ENCODE peak calls at places on chromosomes 1 and 21, in six cellular contexts. P is HCT116; Q is CD8-positive, alpha-beta memory T cell; R is A549; W is kidney; E is psoas muscle. H is an unnamed sample. For H3K4me1, the result is how much of the 10 kb centered on the place peaks cover.

GRCh38 chr21:38354231-38354630 is 97.4 kb downstream of the KCNJ15 start:
- DNase-seq in R (no peak), P (no peak), E (no peak), Q (no peak), W (no peak), H (no peak)

GRCh38 chr1:220213381-220213983 is 58.8 kb downstream of the RAB3GAP2 start:
- DNase-seq in P (no peak), E (no peak), R (no peak), W (no peak), Q (no peak), H (no peak)

GRCh38 chr1:55150880-55151582 is 64.1 kb downstream of the USP24 start:
- DNase-seq in P (no peak), E (no peak), Q (no peak), R (no peak), W (no peak), H (no peak)

GRCh38 chr1:228140724-228141081 is 624 bp downstream of the GUK1 start:
- DNase-seq in W (no peak), R (no peak), P (no peak), E (no peak), Q (no peak), H (no peak)

GRCh38 chr1:118266436-118266835 is 81.4 kb upstream of the SPAG17 start:
- DNase-seq in Q (no peak), E (no peak), W (no peak), P (no peak), R (no peak), H (no peak)

GRCh38 chr1:14372526-14372925 is 226.0 kb upstream of the KAZN start:
- DNase-seq in Q (no peak), W (no peak), R (no peak), E (no peak), P (no peak), H (no peak)

GRCh38 chr1:12383786-12384185 is 154.0 kb downstream of the VPS13D start:
- DNase-seq in E (no peak), R (no peak), P (no peak), W (no peak), Q (no peak), H (no peak)

GRCh38 chr1:12285496-12286143 is 55.8 kb downstream of the VPS13D start:
- DNase-seq in P (no peak), W (no peak), R (no peak), E (no peak), Q (no peak), H (no peak)

GRCh38 chr1:66403031-66403731 is 130.8 kb upstream of the SGIP1 start:
- DNase-seq in R (no peak), P (no peak), E (no peak), Q (no peak), W (no peak), H (no peak)

GRCh38 chr1:9293512-9294439 is 1.1 kb downstream of the SPSB1 start:
- DNase-seq in W (no peak), R (peak), P (no peak), Q (peak), E (peak), H (peak)

GRCh38 chr1:110067957-110068645 is 2.4 kb downstream of the ALX3 start:
- DNase-seq in W (no peak), Q (no peak), R (no peak), P (no peak), E (peak), H (no peak)

GRCh38 chr1:160672118-160672517 is 25.3 kb upstream of the SLAMF1 start:
- DNase-seq in P (no peak), E (no peak), Q (no peak), R (no peak), W (no peak), H (no peak)

GRCh38 chr1:160671603-160672002 is 24.8 kb upstream of the SLAMF1 start:
- DNase-seq in W (no peak), Q (no peak), E (no peak), R (no peak), P (no peak), H (no peak)

GRCh38 chr1:160669276-160669675 is 22.4 kb upstream of the SLAMF1 start:
- DNase-seq in Q (no peak), R (no peak), P (no peak), W (no peak), E (no peak), H (no peak)

GRCh38 chr1:160669802-160670201 is 23.0 kb upstream of the SLAMF1 start:
- DNase-seq in P (no peak), R (no peak), E (no peak), W (no peak), Q (no peak), H (no peak)

DNA sequence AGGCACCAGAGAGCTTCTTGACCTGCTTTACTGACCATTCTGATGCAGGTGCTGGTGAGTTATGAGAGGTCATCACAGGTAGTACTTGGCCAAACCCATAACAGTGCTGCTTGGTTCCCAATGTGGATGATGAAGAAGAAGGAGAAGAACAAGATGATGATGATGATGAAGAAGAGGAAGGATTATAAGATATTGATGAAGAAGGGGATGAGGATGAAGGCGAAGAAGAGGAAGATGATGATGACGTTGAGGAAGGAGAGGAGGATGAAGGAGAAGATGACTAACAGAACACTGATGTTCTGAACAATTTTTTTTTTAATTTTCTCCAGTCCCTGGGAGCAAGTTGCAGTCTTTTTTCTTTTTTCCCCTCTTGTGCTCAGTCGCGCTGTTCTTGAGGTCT is 23.9 kb upstream of the SLAMF1 start:
- DNase-seq in W (no peak), E (no peak), P (no peak), R (no peak), Q (no peak), H (no peak)
- H3K27ac ChIP-seq in W (no peak), E (no peak), P (no peak), R (no peak), Q (no peak), H (no peak)

DNA sequence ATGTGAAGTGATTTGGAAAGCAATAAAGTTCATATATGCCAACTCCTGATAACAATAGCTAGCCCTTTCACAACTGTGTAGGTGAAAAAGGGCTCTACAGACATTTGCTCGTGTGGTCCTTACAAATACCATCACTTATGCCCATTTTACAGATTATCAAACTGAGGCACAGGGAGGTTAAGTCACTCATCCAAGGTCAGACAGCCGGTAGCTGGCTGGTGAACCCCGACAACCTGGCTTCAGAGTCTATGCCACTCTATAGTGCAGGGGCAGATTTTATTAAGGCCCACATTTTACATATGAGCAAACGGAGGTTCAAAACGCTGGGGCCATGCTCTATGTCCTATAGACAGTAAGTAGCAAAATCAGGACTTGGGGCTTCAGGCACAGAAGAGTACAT is 280.5 kb downstream of the RRAGC start:
- DNase-seq in Q (no peak), P (no peak), W (no peak), E (no peak), R (no peak), H (no peak)
- H3K4me3 ChIP-seq in Q (no peak), P (no peak), W (no peak), E (no peak), R (no peak), H (no peak)

GRCh38 chr1:156667968-156668709 is 9.1 kb downstream of the NES start:
- DNase-seq in P (no peak), R (no peak), E (peak), Q (no peak), W (no peak), H (no peak)
- H3K4me1 ChIP-seq in P (under half), R (under half), E (half or more), Q (under half), W (under half), H (under half)

GRCh38 chr1:43898981-43899380 is 34.6 kb upstream of the ARTN start:
- DNase-seq in R (no peak), Q (no peak), W (no peak), P (no peak), E (no peak), H (no peak)
- H3K27ac ChIP-seq in R (no peak), Q (no peak), W (no peak), P (no peak), E (no peak), H (no peak)

GRCh38 chr1:2050482-2050792 is 226 bp downstream of the PRKCZ start:
- DNase-seq in P (no peak), Q (no peak), E (no peak), W (no peak), R (peak), H (no peak)

GRCh38 chr1:2047749-2048729 is 2.2 kb upstream of the PRKCZ start:
- DNase-seq in E (no peak), W (no peak), Q (no peak), P (no peak), R (no peak), H (no peak)

GRCh38 chr1:2050793-2051682 is 827 bp downstream of the PRKCZ start:
- DNase-seq in P (no peak), E (no peak), Q (no peak), R (no peak), W (no peak), H (no peak)

GRCh38 chr1:2049517-2050481 is at the start of gene PRKCZ:
- DNase-seq in E (peak), Q (peak), P (peak), R (peak), W (peak), H (peak)

DNA sequence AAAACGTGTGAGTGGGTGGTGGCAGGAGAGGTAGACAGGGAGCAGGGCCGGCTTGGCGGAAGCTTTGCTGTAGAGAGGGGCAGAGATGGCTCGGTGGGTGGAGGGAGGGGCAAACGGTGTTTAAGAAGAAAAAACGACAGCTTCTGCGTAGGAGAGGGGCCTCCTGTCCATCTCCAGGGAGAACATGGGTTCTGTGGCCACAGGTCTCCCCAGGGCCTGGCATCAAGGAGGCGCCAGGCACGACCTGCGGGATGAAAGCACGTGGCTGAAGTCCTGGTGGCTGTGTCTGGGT is 1.0 kb upstream of the PRKCZ start:
- DNase-seq in W (no peak), R (no peak), Q (no peak), P (no peak), E (no peak), H (no peak)
- H3K4me3 ChIP-seq in W (no peak), R (peak), Q (peak), P (peak), E (no peak), H (peak)

GRCh38 chr1:160707171-160708109 is 4.2 kb downstream of the CD48 start:
- DNase-seq in Q (no peak), W (no peak), E (no peak), R (no peak), P (no peak), H (no peak)
- H3K4me1 ChIP-seq in Q (half or more), W (under half), E (under half), R (under half), P (under half), H (under half)